ENCODE peak calls at places on chromosomes 4 and X, in eight cellular contexts. Y, B, G, F, D, X, C and O are unnamed samples.

GRCh38 chr4:88752754-88753153 is 55.1 kb upstream of the NAP1L5 start:
- DNase-seq in B (no peak), F (no peak), C (no peak), G (no peak), D (no peak), X (no peak), Y (no peak), O (no peak)

GRCh38 chr4:77148081-77148480 is 8.9 kb upstream of the CCNG2 start:
- DNase-seq in F (no peak), C (no peak), Y (no peak), D (no peak), G (no peak), B (no peak), X (no peak), O (no peak)

GRCh38 chrX:55312655-55313054 is 47.9 kb upstream of the PAGE3 start:
- DNase-seq in G (no peak), B (no peak), F (no peak), Y (no peak), C (no peak), X (no peak), D (no peak), O (no peak)

GRCh38 chr4:73709461-73710033 is 30.8 kb upstream of the CXCL8 start:
- DNase-seq in F (no peak), C (no peak), D (no peak), Y (no peak), B (no peak), X (no peak), G (no peak), O (no peak)

GRCh38 chrX:113634565-113634964 is 793.9 kb upstream of the AMOT start:
- DNase-seq in B (no peak), D (no peak), Y (no peak), G (no peak), C (no peak), X (no peak), F (no peak), O (no peak)

GRCh38 chr4:145513020-145513621 is 31.5 kb downstream of the SMAD1 start:
- DNase-seq in G (no peak), X (no peak), F (no peak), C (no peak), D (no peak), Y (no peak), B (no peak), O (no peak)

GRCh38 chr4:61149278-61149677 is 50.8 kb upstream of the ADGRL3 start:
- DNase-seq in G (no peak), B (no peak), D (no peak), F (no peak), C (no peak), X (no peak), Y (no peak), O (no peak)

GRCh38 chr4:41258783-41259182 is 2.1 kb downstream of the UCHL1 start:
- DNase-seq in B (no peak), G (no peak), Y (no peak), X (no peak), C (no peak), D (peak; percentile 69), F (no peak), O (peak; percentile 41)

GRCh38 chr4:51866835-51867234 is 23.9 kb downstream of the DCUN1D4 start:
- DNase-seq in D (no peak), F (no peak), X (no peak), G (no peak), B (no peak), Y (no peak), C (no peak), O (no peak)

GRCh38 chrX:421646-422325 is 35.1 kb upstream of the PPP2R3B start:
- DNase-seq in D (no peak), G (no peak), B (no peak), X (no peak), F (peak; percentile 70), Y (no peak), C (no peak), O (no peak)

GRCh38 chr4:153651041-153651960 is 32.8 kb upstream of the TLR2 start:
- DNase-seq in F (peak; percentile 84), D (no peak), C (no peak), X (no peak), G (no peak), Y (no peak), B (no peak), O (no peak)

GRCh38 chr4:177726111-177726510 is 283.9 kb upstream of the AGA start:
- DNase-seq in G (no peak), C (no peak), X (no peak), B (no peak), F (no peak), Y (no peak), D (no peak), O (no peak)

GRCh38 chr4:159012381-159012780 is 90.5 kb upstream of the RAPGEF2 start:
- DNase-seq in B (no peak), Y (no peak), D (no peak), F (no peak), C (no peak), X (no peak), G (no peak), O (no peak)

GRCh38 chr4:66014146-66014765 is 344.0 kb upstream of the EPHA5 start:
- DNase-seq in Y (no peak), G (no peak), X (no peak), D (peak; percentile 88), C (no peak), F (peak; percentile 22), B (no peak), O (peak; percentile 71)

GRCh38 chr4:175427751-175428150 is 384.3 kb downstream of the GPM6A start:
- DNase-seq in B (no peak), Y (no peak), F (peak; percentile 70), X (no peak), C (no peak), D (no peak), G (no peak), O (no peak)

DNA sequence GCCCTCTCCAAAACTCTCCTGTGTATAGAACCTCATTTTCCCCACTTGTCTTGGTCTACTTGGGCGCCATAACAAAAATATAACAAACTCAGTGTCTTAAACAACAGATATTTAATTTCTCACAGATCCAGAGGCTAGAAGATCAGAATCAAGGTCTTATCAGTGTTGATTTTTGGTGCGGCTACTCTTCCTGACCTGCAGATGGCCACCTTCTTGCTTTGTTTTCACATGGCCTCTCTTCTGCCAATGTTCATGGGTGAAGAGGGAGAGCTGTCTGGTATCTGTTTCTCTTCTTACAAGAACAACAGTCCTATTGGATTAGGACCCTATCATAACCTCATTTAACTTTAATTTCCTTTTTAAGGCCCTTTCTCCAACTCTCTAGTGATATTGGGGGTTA is 177.3 kb downstream of the PABPC4L start:
- DNase-seq in F (no peak), G (no peak), X (no peak), D (peak; percentile 43), B (no peak), C (no peak), Y (no peak), O (no peak)
- TF ChIP-seq CTCF in F (no peak), G (no peak), X (no peak), D (peak; percentile 54), B (no peak), C (no peak), Y (peak; percentile 52), O (peak; percentile 69)

DNA sequence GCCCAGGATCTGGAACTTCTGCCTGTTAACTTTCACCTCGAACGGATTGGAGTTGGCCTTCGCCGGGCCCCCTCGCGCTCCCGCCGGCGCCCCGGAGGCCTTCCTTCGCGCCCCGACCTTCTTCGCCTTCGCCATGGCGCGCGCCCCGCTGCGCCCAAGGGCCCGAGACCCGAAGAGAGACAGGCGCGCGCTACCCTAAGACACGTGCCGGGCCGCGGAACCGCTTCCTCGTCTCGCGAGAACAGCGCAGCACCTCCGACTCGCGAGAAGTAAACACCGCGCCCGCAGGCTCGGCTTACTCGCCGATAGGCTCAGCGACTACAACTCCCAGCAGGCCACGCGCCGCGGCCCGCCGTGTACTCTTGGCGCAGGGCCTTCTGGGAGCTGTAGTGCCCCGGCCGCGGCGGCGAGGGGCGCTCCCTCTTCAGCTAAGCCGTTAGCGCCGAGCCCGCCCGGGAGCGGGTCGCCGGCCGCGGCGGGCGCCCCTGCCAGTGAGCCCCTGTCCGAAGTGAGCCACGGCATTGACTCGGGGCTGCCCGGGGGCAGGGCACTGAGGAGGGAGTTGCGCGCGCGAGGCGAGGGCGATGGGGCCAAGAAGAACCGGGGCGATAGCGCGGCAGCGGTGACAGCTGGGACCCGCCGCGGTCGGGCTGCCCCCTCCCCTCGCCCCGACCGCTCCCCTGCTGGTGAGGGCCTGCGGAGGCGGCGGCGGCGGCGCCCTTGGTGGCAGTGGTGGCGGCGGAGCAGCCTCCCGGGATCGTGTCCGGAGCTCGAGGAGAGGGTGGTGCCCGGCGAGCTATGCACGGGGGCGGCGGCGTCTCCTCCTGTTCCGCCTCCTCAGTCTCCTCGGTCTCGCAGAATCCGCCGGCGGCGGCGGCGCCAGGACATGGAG is at the start of the genes GRK4 and NOP14:
- DNase-seq in G (peak; percentile 97), B (peak; percentile 99), C (peak; percentile 99), X (peak; percentile 69), Y (peak; percentile 92), D (peak; percentile 100), F (peak; percentile 100), O (peak; percentile 98)
- TF ChIP-seq CTCF in G (peak; percentile 23), B (no peak), C (no peak), X (no peak), Y (peak; percentile 53), D (peak; percentile 27), F (no peak), O (no peak)

GRCh38 chr4:12978310-12978709 is 505.8 kb downstream of the RAB28 start:
- DNase-seq in Y (no peak), X (no peak), D (no peak), B (no peak), G (no peak), F (no peak), C (no peak), O (no peak)
- TF ChIP-seq CTCF in Y (no peak), X (no peak), D (no peak), B (no peak), G (no peak), F (no peak), C (no peak), O (no peak)

DNA sequence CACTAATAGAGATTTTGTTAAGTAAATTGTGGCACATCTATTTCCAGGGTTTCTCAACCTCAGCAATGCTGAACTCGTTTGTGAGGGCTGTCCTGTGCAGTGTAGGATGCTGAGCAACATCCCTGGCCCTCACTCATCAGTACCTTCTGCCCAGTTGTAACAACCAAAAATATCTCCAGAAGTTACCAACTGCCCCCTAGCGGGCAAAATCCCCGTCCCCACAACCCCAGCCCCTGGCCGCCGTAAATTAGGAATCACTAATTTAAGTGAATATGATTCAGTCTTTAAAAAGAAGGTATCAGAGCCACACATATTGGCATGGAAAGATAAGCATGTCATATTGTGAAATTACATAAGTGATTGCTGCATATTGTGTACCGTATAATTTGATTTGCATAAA is 123.4 kb downstream of the ASB9 start:
- DNase-seq in B (no peak), G (no peak), F (no peak), D (peak; percentile 39), Y (peak; percentile 37), C (no peak), X (no peak), O (peak; percentile 35)
- TF ChIP-seq CTCF in B (no peak), G (no peak), F (no peak), D (peak; percentile 62), Y (peak; percentile 59), C (no peak), X (peak; percentile 63), O (peak; percentile 72)